ENCODE peak calls at places on chromosomes 4 and X, in five cellular contexts. One of them, this sample, is unnamed. For H3K27me3, the result is how much of the 10 kb centered on the place peaks cover.

GRCh38 chr4:6198768-6199343 is 1.5 kb downstream of the JAKMIP1 start:
- DNase-seq in MM.1S: no peak
- DNase-seq in astrocyte: no peak
- DNase-seq in heart left ventricle: no peak
- DNase-seq in PC-9: no peak
- DNase-seq in this sample: no peak

GRCh38 chr4:44725166-44725565 is 1.2 kb downstream of the GNPDA2 start:
- DNase-seq in MM.1S: no peak
- DNase-seq in astrocyte: no peak
- DNase-seq in heart left ventricle: no peak
- DNase-seq in PC-9: no peak
- DNase-seq in this sample: no peak

GRCh38 chr4:87445964-87446363 is 23.6 kb downstream of the NUDT9 start:
- DNase-seq in MM.1S: no peak
- DNase-seq in astrocyte: no peak
- DNase-seq in heart left ventricle: no peak
- DNase-seq in PC-9: no peak
- DNase-seq in this sample: no peak

GRCh38 chr4:139416073-139416673 is 37.7 kb upstream of the RAB33B start:
- DNase-seq in MM.1S: peak
- DNase-seq in astrocyte: peak
- DNase-seq in heart left ventricle: no peak
- DNase-seq in PC-9: no peak
- DNase-seq in this sample: peak

GRCh38 chrX:120452131-120452530 is 17.0 kb downstream of the LAMP2 start:
- DNase-seq in MM.1S: no peak
- DNase-seq in astrocyte: no peak
- DNase-seq in heart left ventricle: no peak
- DNase-seq in PC-9: no peak
- DNase-seq in this sample: no peak

GRCh38 chr4:13966241-13967195 is 339.0 kb upstream of the BOD1L1 start:
- DNase-seq in MM.1S: no peak
- DNase-seq in astrocyte: peak
- DNase-seq in heart left ventricle: no peak
- DNase-seq in PC-9: no peak
- DNase-seq in this sample: peak

GRCh38 chr4:10417720-10418119 is 39.5 kb downstream of the ZNF518B start:
- DNase-seq in MM.1S: no peak
- DNase-seq in astrocyte: peak
- DNase-seq in heart left ventricle: no peak
- DNase-seq in PC-9: no peak
- DNase-seq in this sample: no peak

GRCh38 chr4:110636677-110637407 is 14.0 kb upstream of the PITX2 start:
- DNase-seq in MM.1S: no peak
- DNase-seq in astrocyte: peak
- DNase-seq in heart left ventricle: no peak
- DNase-seq in PC-9: no peak
- DNase-seq in this sample: no peak

GRCh38 chrX:152913354-152913753 is 15.5 kb downstream of the ZNF185 start:
- DNase-seq in MM.1S: no peak
- DNase-seq in astrocyte: no peak
- DNase-seq in heart left ventricle: no peak
- DNase-seq in PC-9: no peak
- DNase-seq in this sample: no peak

GRCh38 chr4:8353912-8354453 is 84.4 kb downstream of the HTRA3 start:
- DNase-seq in MM.1S: no peak
- DNase-seq in astrocyte: peak
- DNase-seq in heart left ventricle: no peak
- DNase-seq in PC-9: peak
- DNase-seq in this sample: peak

GRCh38 chrX:40544343-40545250 is 36.2 kb upstream of the ATP6AP2 start:
- DNase-seq in MM.1S: no peak
- DNase-seq in astrocyte: no peak
- DNase-seq in heart left ventricle: no peak
- DNase-seq in PC-9: no peak
- DNase-seq in this sample: no peak

DNA sequence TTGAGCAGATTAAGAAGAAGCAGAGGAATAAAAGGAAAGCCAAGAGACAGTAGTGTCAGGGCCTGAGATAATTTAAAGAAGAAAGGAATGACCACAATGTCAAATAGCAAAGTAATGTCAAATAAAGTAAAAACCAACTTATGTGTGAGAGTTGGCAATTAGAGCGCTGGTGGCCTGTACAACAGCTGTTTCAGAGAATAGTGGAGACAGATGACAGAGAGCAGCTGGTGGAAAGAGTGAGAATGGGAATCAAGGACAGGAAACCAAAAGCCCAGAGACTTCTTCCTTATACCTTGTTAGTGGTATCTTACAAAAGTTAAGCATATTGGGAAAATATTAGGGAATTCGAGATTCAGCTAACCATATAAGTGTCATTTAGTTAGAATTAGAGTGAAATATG is 525.6 kb downstream of the CENPC start:
- DNase-seq in MM.1S: no peak
- DNase-seq in astrocyte: peak
- DNase-seq in heart left ventricle: peak
- DNase-seq in PC-9: no peak
- DNase-seq in this sample: no peak
- H3K4me3 ChIP-seq in MM.1S: no peak
- H3K4me3 ChIP-seq in astrocyte: no peak
- H3K4me3 ChIP-seq in heart left ventricle: no peak
- H3K4me3 ChIP-seq in PC-9: no peak
- H3K4me3 ChIP-seq in this sample: no peak

GRCh38 chrX:18681996-18682395 is 10.1 kb upstream of the RS1 start:
- DNase-seq in MM.1S: no peak
- DNase-seq in astrocyte: no peak
- DNase-seq in heart left ventricle: no peak
- DNase-seq in PC-9: no peak
- DNase-seq in this sample: no peak

GRCh38 chrX:18677140-18677834 is 5.4 kb upstream of the RS1 start:
- DNase-seq in MM.1S: no peak
- DNase-seq in astrocyte: no peak
- DNase-seq in heart left ventricle: no peak
- DNase-seq in PC-9: no peak
- DNase-seq in this sample: no peak

GRCh38 chrX:18683027-18683426 is 11.1 kb upstream of the RS1 start:
- DNase-seq in MM.1S: no peak
- DNase-seq in astrocyte: no peak
- DNase-seq in heart left ventricle: no peak
- DNase-seq in PC-9: no peak
- DNase-seq in this sample: no peak
- H3K27me3 ChIP-seq in MM.1S: under half
- H3K27me3 ChIP-seq in astrocyte: under half
- H3K27me3 ChIP-seq in heart left ventricle: under half
- H3K27me3 ChIP-seq in PC-9: under half
- H3K27me3 ChIP-seq in this sample: under half

DNA sequence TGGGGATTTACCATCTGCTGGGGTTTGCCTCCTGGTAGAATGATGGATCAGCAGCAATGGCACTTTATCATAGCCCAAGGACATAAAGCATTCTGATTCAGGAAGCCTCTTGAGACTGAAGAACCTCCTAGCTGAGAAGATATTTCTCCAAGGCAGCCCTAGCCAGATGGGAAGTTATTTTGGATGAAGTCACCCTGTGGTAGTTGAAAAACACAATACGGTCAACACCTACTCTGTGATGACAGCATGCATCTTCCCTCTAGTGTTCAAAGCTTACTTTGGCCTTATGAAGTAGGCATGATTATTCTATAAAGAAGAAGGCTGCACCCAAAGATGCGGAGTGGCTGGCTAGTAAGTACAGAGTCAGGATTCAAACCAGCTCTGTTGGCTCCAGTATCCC is 47.9 kb downstream of the TLR10 start:
- DNase-seq in MM.1S: no peak
- DNase-seq in astrocyte: no peak
- DNase-seq in heart left ventricle: no peak
- DNase-seq in PC-9: no peak
- DNase-seq in this sample: no peak
- TF ChIP-seq CTCF in MM.1S: no peak
- TF ChIP-seq CTCF in astrocyte: no peak
- TF ChIP-seq CTCF in heart left ventricle: no peak
- TF ChIP-seq CTCF in PC-9: no peak
- TF ChIP-seq CTCF in this sample: no peak

GRCh38 chr4:3303445-3303824 is 10.6 kb downstream of the RGS12 start:
- DNase-seq in MM.1S: no peak
- DNase-seq in astrocyte: no peak
- DNase-seq in heart left ventricle: no peak
- DNase-seq in PC-9: no peak
- DNase-seq in this sample: no peak
- H3K4me3 ChIP-seq in MM.1S: no peak
- H3K4me3 ChIP-seq in astrocyte: no peak
- H3K4me3 ChIP-seq in heart left ventricle: no peak
- H3K4me3 ChIP-seq in PC-9: no peak
- H3K4me3 ChIP-seq in this sample: no peak

This sample was measured in AG04450.